ENCODE peak calls at places on chromosome 7, in four cellular contexts. J, P, R and Z are unnamed samples.

GRCh38 chr7:778968-779451 is 51.9 kb upstream of the PRKAR1B start:
- DNase-seq in P (no peak), J (no peak), R (no peak), Z (no peak)

GRCh38 chr7:1883031-1883761 is 213.1 kb downstream of the ELFN1 start:
- DNase-seq in J (no peak), P (peak), R (no peak), Z (no peak)

GRCh38 chr7:44638611-44639557 is 32.5 kb downstream of the OGDH start:
- DNase-seq in R (peak), J (no peak), P (no peak), Z (no peak)

GRCh38 chr7:129560831-129561230 is 50.7 kb upstream of the NRF1 start:
- DNase-seq in P (no peak), J (no peak), R (no peak), Z (no peak)

GRCh38 chr7:126700807-126701604 is 551.7 kb downstream of the GRM8 start:
- DNase-seq in R (peak), P (peak), J (no peak), Z (no peak)

GRCh38 chr7:142883145-142883544 is 2.4 kb downstream of the TRPV6 start:
- DNase-seq in R (no peak), J (no peak), P (no peak), Z (no peak)

GRCh38 chr7:66083677-66084076 is 8.1 kb downstream of the ASL start:
- DNase-seq in R (no peak), P (no peak), J (no peak), Z (no peak)

GRCh38 chr7:716636-717035 is 9.9 kb upstream of the DNAAF5 start:
- DNase-seq in R (no peak), P (no peak), J (no peak), Z (no peak)

GRCh38 chr7:95723583-95724180 is 48.7 kb upstream of the DYNC1I1 start:
- DNase-seq in P (no peak), J (peak), R (peak), Z (no peak)

GRCh38 chr7:20359397-20359963 is 28.8 kb downstream of the ITGB8 start:
- DNase-seq in J (no peak), R (no peak), P (peak), Z (no peak)

GRCh38 chr7:70710011-70710480 is 421.9 kb upstream of the GALNT17 start:
- DNase-seq in J (no peak), R (peak), P (peak), Z (no peak)

GRCh38 chr7:112056409-112056808 is 149.8 kb downstream of the DOCK4 start:
- DNase-seq in P (no peak), J (no peak), R (peak), Z (no peak)

GRCh38 chr7:13990319-13990983 is 985 bp upstream of the ETV1 start:
- DNase-seq in J (no peak), P (no peak), R (peak), Z (no peak)

GRCh38 chr7:2811476-2812118 is 32.5 kb downstream of the GNA12 start:
- DNase-seq in J (no peak), R (no peak), P (no peak), Z (no peak)

GRCh38 chr7:41148521-41148951 is 554.4 kb downstream of the INHBA start:
- DNase-seq in R (no peak), J (no peak), P (peak), Z (no peak)

GRCh38 chr7:101532000-101532399 is 97.1 kb downstream of the MYL10 start:
- DNase-seq in P (no peak), R (no peak), J (no peak), Z (no peak)

GRCh38 chr7:24401628-24402593 is 117.9 kb downstream of the NPY start:
- DNase-seq in P (no peak), J (no peak), R (peak), Z (no peak)
- TF ChIP-seq CTCF in P (peak), J (peak), R (peak), Z (peak)

DNA sequence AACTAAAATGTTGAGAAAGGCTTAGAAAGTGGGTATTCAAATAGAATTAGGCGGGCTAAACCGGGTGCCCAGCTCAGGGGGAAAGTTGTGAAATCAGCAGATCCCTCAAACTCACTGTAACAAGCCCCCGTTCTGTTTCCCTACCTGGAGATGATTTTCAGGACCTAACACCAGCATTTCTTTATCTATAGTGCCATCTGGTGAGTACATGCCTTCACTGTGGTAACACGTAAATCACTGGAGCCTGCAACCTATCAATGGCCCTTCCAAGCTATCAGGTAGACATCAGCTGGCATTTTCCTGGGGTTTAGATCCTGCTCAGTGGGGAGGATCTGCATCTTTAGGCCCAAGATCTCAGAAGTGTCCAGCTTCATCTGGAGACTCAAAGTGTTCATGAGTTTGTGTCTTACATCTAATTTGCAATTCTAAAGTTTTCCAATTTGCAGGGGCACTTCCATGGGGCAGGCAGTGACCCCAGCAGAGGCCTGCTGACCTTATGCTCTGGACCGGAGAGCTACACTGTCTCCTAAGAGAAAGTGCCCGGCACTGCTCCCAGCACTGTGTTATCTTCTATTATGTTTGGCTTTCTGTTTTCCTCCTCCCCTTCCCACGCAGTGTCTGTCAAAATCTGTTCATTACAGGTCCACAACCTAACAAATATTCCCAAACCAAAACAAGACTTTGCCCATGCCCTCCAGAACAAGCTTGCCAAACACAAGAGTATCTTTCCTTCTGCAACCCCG is 132.5 kb downstream of the LSM5 start:
- DNase-seq in J (no peak), P (no peak), R (peak), Z (no peak)
- TF ChIP-seq CTCF in J (no peak), P (no peak), R (peak), Z (peak)

GRCh38 chr7:156473476-156474240 is 166.9 kb upstream of the RNF32 start:
- DNase-seq in R (peak), P (no peak), J (no peak), Z (peak)
- TF ChIP-seq CTCF in R (peak), P (peak), J (peak), Z (peak)

DNA sequence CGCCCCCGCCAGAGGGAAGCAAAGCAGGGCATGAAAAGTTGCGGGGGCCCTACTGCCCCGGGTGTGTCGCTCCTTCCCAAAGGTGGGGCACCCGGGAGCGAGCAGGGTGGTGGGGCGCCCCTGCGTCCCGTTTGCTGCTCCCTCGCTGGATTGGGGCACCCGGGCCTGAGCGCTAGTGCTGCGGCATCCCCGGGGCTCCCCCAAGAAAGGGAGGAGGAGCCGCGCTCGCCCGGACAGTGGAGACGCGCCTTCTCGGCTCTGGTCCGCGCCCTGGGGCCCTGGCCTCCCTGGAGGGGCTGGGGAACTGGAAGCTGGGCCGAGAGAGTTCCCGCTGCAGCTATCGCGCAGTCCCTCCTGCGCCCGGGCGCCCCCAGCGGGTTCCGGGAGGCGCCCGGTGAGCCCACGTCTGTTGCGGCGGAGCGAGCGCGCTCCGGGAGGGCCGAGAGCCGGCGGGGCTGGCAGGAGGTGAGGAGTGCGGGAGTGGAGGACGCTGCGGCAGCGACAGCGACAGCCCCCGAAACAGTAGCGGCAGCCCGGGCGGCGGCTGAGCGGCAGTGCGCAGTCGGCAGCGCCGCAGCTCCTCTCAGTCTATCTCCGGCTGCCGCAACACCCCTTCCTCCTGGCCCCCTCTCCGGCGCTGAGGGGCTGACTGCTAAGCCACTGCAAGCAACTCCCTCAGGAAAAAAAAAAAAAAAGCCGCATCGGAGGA is 505 bp upstream of the BMPER start:
- DNase-seq in R (peak), P (no peak), J (peak), Z (peak)
- TF ChIP-seq CTCF in R (no peak), P (peak), J (peak), Z (peak)

GRCh38 chr7:136688601-136689000 is 179.9 kb upstream of the CHRM2 start:
- DNase-seq in P (no peak), J (no peak), R (no peak), Z (no peak)

GRCh38 chr7:136693166-136694119 is 175.0 kb upstream of the CHRM2 start:
- DNase-seq in J (no peak), R (no peak), P (no peak), Z (no peak)

GRCh38 chr7:136685506-136685905 is 182.9 kb upstream of the CHRM2 start:
- DNase-seq in J (no peak), P (no peak), R (no peak), Z (no peak)

GRCh38 chr7:136692221-136692620 is 176.2 kb upstream of the CHRM2 start:
- DNase-seq in R (no peak), P (no peak), J (no peak), Z (no peak)

DNA sequence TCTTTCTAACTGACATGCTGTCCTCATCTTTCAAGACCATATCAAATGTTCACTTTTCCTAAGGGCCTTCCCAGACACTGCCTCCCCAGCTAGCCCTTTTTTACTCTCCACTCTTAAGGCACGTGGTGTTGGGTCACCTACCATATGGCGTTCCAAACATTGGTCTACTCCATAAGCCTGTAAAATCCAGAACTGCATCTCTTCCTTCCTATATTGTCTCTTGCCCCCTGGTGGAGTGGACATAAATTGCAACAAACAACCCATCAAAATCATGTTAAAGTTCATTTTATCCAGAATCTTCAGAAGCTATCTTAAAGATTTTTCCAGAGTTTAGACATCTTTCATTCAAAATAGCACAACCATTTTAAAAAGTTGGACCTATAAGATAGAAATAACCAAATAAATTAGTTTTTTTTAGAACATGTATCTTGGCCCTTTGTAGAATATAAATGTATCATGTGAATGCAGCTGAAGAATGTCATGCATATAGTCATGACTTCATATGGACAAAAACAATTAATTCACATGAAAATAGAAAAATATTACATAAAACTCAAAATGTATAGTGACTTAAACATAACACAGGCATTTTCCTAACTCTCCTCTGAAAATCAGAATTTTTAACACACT is 180.6 kb upstream of the CHRM2 start:
- DNase-seq in P (no peak), J (no peak), R (peak), Z (no peak)
- TF ChIP-seq CTCF in P (peak), J (peak), R (peak), Z (peak)

DNA sequence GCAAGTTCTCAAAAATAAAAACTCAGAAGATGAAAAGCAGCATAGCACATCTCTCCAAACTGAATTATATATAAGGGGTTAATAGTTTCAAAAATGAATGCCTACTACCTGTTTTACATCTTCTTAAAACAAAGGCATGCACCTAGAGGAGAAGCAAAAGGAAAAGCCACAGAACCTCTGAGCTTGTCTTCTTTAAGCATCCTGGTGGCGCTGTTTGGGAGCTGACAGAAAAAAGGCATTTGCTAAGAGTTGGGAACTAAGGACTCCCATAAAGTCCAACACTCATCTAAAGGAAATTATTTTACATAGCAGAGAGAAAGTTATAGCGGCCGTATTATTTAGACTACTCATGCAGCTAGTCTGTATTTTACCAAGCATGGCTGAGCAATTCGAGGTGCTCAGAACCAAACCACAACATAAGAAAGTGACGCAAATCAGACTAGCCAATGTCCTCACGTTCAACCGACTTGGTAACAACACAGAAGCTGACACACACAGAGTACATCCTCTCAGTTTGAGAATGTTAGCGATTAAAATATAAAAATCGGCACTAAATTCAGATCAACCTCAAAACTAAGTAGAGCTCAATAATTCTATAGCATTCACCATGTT is 38.8 kb downstream of the PTN start:
- DNase-seq in P (no peak), J (no peak), R (no peak), Z (no peak)
- TF ChIP-seq CTCF in P (no peak), J (no peak), R (no peak), Z (peak)